ENCODE peak calls at places on chromosomes 1 and 21, in seven cellular contexts. One of them, this sample, is unnamed.

GRCh38 chr1:44044071-44044801 is 13.0 kb upstream of the SLC6A9 start:
- DNase-seq in SK-N-DZ: no peak
- DNase-seq in ELR: peak; percentile 76
- DNase-seq in HS-5: no peak
- DNase-seq in tibial artery: no peak
- DNase-seq in effector CD4-positive, alpha-beta T cell: no peak
- DNase-seq in C1 segment of cervical spinal cord: no peak
- DNase-seq in this sample: no peak

GRCh38 chr1:212566522-212567479 is 41.8 kb upstream of the ATF3 start:
- DNase-seq in SK-N-DZ: peak; percentile 30
- DNase-seq in ELR: peak; percentile 86
- DNase-seq in HS-5: peak; percentile 60
- DNase-seq in tibial artery: peak; percentile 39
- DNase-seq in effector CD4-positive, alpha-beta T cell: peak; percentile 34
- DNase-seq in C1 segment of cervical spinal cord: no peak
- DNase-seq in this sample: no peak

GRCh38 chr1:207565546-207566468 is 69.8 kb downstream of the CR1 start:
- DNase-seq in SK-N-DZ: no peak
- DNase-seq in ELR: peak; percentile 49
- DNase-seq in HS-5: no peak
- DNase-seq in tibial artery: no peak
- DNase-seq in effector CD4-positive, alpha-beta T cell: no peak
- DNase-seq in C1 segment of cervical spinal cord: no peak
- DNase-seq in this sample: no peak

GRCh38 chr1:192067360-192067759 is 90.9 kb upstream of the RGS18 start:
- DNase-seq in SK-N-DZ: no peak
- DNase-seq in ELR: no peak
- DNase-seq in HS-5: no peak
- DNase-seq in tibial artery: no peak
- DNase-seq in effector CD4-positive, alpha-beta T cell: no peak
- DNase-seq in C1 segment of cervical spinal cord: no peak
- DNase-seq in this sample: no peak

GRCh38 chr1:246705368-246705767 is 18.8 kb upstream of the SCCPDH start:
- DNase-seq in SK-N-DZ: no peak
- DNase-seq in ELR: peak; percentile 96
- DNase-seq in HS-5: peak; percentile 85
- DNase-seq in tibial artery: no peak
- DNase-seq in effector CD4-positive, alpha-beta T cell: no peak
- DNase-seq in C1 segment of cervical spinal cord: no peak
- DNase-seq in this sample: no peak

GRCh38 chr1:207404849-207405525 is 49.1 kb upstream of the CR2 start:
- DNase-seq in SK-N-DZ: peak; percentile 36
- DNase-seq in ELR: peak; percentile 80
- DNase-seq in HS-5: peak; percentile 44
- DNase-seq in tibial artery: no peak
- DNase-seq in effector CD4-positive, alpha-beta T cell: no peak
- DNase-seq in C1 segment of cervical spinal cord: no peak
- DNase-seq in this sample: peak; percentile 26

GRCh38 chr1:239243003-239243402 is 143.4 kb upstream of the CHRM3 start:
- DNase-seq in SK-N-DZ: no peak
- DNase-seq in ELR: no peak
- DNase-seq in HS-5: no peak
- DNase-seq in tibial artery: no peak
- DNase-seq in effector CD4-positive, alpha-beta T cell: no peak
- DNase-seq in C1 segment of cervical spinal cord: no peak
- DNase-seq in this sample: no peak

GRCh38 chr1:218242171-218242570 is 42.9 kb upstream of the RRP15 start:
- DNase-seq in SK-N-DZ: no peak
- DNase-seq in ELR: peak; percentile 44
- DNase-seq in HS-5: peak; percentile 14
- DNase-seq in tibial artery: no peak
- DNase-seq in effector CD4-positive, alpha-beta T cell: no peak
- DNase-seq in C1 segment of cervical spinal cord: no peak
- DNase-seq in this sample: no peak

GRCh38 chr1:32773018-32773763 is 44.0 kb downstream of the YARS1 start:
- DNase-seq in SK-N-DZ: peak; percentile 72
- DNase-seq in ELR: peak; percentile 83
- DNase-seq in HS-5: no peak
- DNase-seq in tibial artery: peak; percentile 84
- DNase-seq in effector CD4-positive, alpha-beta T cell: peak; percentile 62
- DNase-seq in C1 segment of cervical spinal cord: peak; percentile 43
- DNase-seq in this sample: peak; percentile 65

GRCh38 chr1:213507472-213508223 is 456.6 kb downstream of the RPS6KC1 start:
- DNase-seq in SK-N-DZ: no peak
- DNase-seq in ELR: no peak
- DNase-seq in HS-5: no peak
- DNase-seq in tibial artery: no peak
- DNase-seq in effector CD4-positive, alpha-beta T cell: no peak
- DNase-seq in C1 segment of cervical spinal cord: no peak
- DNase-seq in this sample: no peak

GRCh38 chr1:208178091-208178529 is 66.1 kb downstream of the PLXNA2 start:
- DNase-seq in SK-N-DZ: no peak
- DNase-seq in ELR: no peak
- DNase-seq in HS-5: no peak
- DNase-seq in tibial artery: no peak
- DNase-seq in effector CD4-positive, alpha-beta T cell: no peak
- DNase-seq in C1 segment of cervical spinal cord: no peak
- DNase-seq in this sample: no peak

GRCh38 chr21:41671859-41672542 is 94.9 kb downstream of the RIPK4 start:
- DNase-seq in SK-N-DZ: no peak
- DNase-seq in ELR: peak; percentile 13
- DNase-seq in HS-5: no peak
- DNase-seq in tibial artery: no peak
- DNase-seq in effector CD4-positive, alpha-beta T cell: no peak
- DNase-seq in C1 segment of cervical spinal cord: no peak
- DNase-seq in this sample: no peak

GRCh38 chr1:4837752-4838151 is 183.3 kb downstream of the AJAP1 start:
- DNase-seq in SK-N-DZ: no peak
- DNase-seq in ELR: no peak
- DNase-seq in HS-5: no peak
- DNase-seq in tibial artery: no peak
- DNase-seq in effector CD4-positive, alpha-beta T cell: no peak
- DNase-seq in C1 segment of cervical spinal cord: no peak
- DNase-seq in this sample: no peak

GRCh38 chr1:200880212-200880611 is 7.4 kb downstream of the GPR25 start:
- DNase-seq in SK-N-DZ: no peak
- DNase-seq in ELR: peak; percentile 32
- DNase-seq in HS-5: no peak
- DNase-seq in tibial artery: no peak
- DNase-seq in effector CD4-positive, alpha-beta T cell: no peak
- DNase-seq in C1 segment of cervical spinal cord: no peak
- DNase-seq in this sample: no peak

GRCh38 chr1:69567847-69568434 is at the start of gene LRRC7:
- DNase-seq in SK-N-DZ: peak; percentile 19
- DNase-seq in ELR: peak; percentile 1
- DNase-seq in HS-5: no peak
- DNase-seq in tibial artery: no peak
- DNase-seq in effector CD4-positive, alpha-beta T cell: no peak
- DNase-seq in C1 segment of cervical spinal cord: no peak
- DNase-seq in this sample: peak; percentile 40

GRCh38 chr1:72557446-72558049 is 275.2 kb upstream of the NEGR1 start:
- DNase-seq in SK-N-DZ: no peak
- DNase-seq in ELR: peak; percentile 46
- DNase-seq in HS-5: no peak
- DNase-seq in tibial artery: no peak
- DNase-seq in effector CD4-positive, alpha-beta T cell: no peak
- DNase-seq in C1 segment of cervical spinal cord: no peak
- DNase-seq in this sample: peak; percentile 17

GRCh38 chr1:214417545-214418210 is 133.7 kb downstream of the PTPN14 start:
- DNase-seq in SK-N-DZ: no peak
- DNase-seq in ELR: no peak
- DNase-seq in HS-5: no peak
- DNase-seq in tibial artery: peak; percentile 24
- DNase-seq in effector CD4-positive, alpha-beta T cell: no peak
- DNase-seq in C1 segment of cervical spinal cord: no peak
- DNase-seq in this sample: no peak

This sample was measured in neuronal stem cell.